ENCODE peak calls at places on chromosomes 12 and 14, in eight cellular contexts. K, O, A, M, F, S, N and H are unnamed samples.

GRCh38 chr14:100155049-100155621 is 4.3 kb downstream of the DEGS2 start:
- DNase-seq in F (no peak), N (peak), K (no peak), A (no peak), O (no peak), S (peak), M (no peak), H (peak)

GRCh38 chr12:59615392-59616165 is 19.8 kb downstream of the SLC16A7 start:
- DNase-seq in S (no peak), M (no peak), O (no peak), A (no peak), N (no peak), F (no peak), K (no peak), H (no peak)

GRCh38 chr14:90599748-90600507 is 203.1 kb downstream of the CALM1 start:
- DNase-seq in N (no peak), A (no peak), K (no peak), O (no peak), F (no peak), M (no peak), S (no peak), H (no peak)

GRCh38 chr14:30621354-30621953 is 665 bp upstream of the SCFD1 start:
- DNase-seq in M (peak), A (peak), K (no peak), N (peak), S (peak), O (no peak), F (no peak), H (no peak)

GRCh38 chr12:11959117-11959823 is 111.5 kb upstream of the BCL2L14 start:
- DNase-seq in N (no peak), M (no peak), S (no peak), F (no peak), K (no peak), A (no peak), O (no peak), H (peak)

GRCh38 chr14:88879016-88879415 is 54.6 kb downstream of the TTC8 start:
- DNase-seq in F (no peak), A (no peak), K (no peak), S (no peak), N (no peak), M (no peak), O (no peak), H (peak)

GRCh38 chr12:113184900-113185179 is 438 bp downstream of the DDX54 start:
- DNase-seq in O (peak), M (peak), S (peak), A (peak), K (peak), F (peak), N (peak), H (peak)

GRCh38 chr14:42994001-42994736 is 1387.5 kb downstream of the LRFN5 start:
- DNase-seq in A (no peak), K (no peak), O (no peak), N (no peak), F (no peak), M (no peak), S (no peak), H (peak)

GRCh38 chr12:16609140-16609539 is 3.2 kb upstream of the LMO3 start:
- DNase-seq in O (no peak), N (no peak), A (no peak), M (no peak), K (no peak), S (no peak), F (no peak), H (no peak)

GRCh38 chr14:101187017-101187815 is 283.7 kb upstream of the RTL1 start:
- DNase-seq in K (no peak), F (peak), S (no peak), M (no peak), N (no peak), A (no peak), O (no peak), H (no peak)